ENCODE peak calls at places on chromosomes 7 and 10, in seven cellular contexts. W is activated CD8-positive, alpha-beta memory T cell treated with anti-CD3 and anti-CD28 coated beads, Interleukin-2, amount 50 U/mL, for 4 hours; O is SK-N-MC; G is cardiac septum; Q is activated naive CD4-positive, alpha-beta T cell treated with Interleukin-2 at 50 U/mL for 16 hours; B is T follicular helper cell; S is GM23248. Y is an unnamed sample.

GRCh38 chr7:156487811-156488523 is 152.6 kb upstream of the RNF32 start:
- DNase-seq in W (no peak), O (no peak), G (no peak), Q (no peak), B (no peak), S (no peak), Y (no peak)

GRCh38 chr10:84241185-84241790 is at the start of gene LRIT1:
- DNase-seq in W (no peak), O (no peak), G (no peak), Q (no peak), B (no peak), S (no peak), Y (no peak)

GRCh38 chr10:59536151-59536550 is 173.5 kb downstream of the SLC16A9 start:
- DNase-seq in W (no peak), O (no peak), G (no peak), Q (no peak), B (no peak), S (peak; percentile 89), Y (no peak)

GRCh38 chr7:123633553-123633952 is 22.1 kb upstream of the LMOD2 start:
- DNase-seq in W (no peak), O (no peak), G (no peak), Q (no peak), B (no peak), S (peak; percentile 77), Y (no peak)

GRCh38 chr7:101374990-101375389 is 12.3 kb downstream of the COL26A1 start:
- DNase-seq in W (no peak), O (no peak), G (no peak), Q (no peak), B (no peak), S (no peak), Y (no peak)

GRCh38 chr10:21496285-21497176 is 29.0 kb downstream of the SKIDA1 start:
- DNase-seq in W (peak; percentile 57), O (no peak), G (no peak), Q (peak; percentile 58), B (no peak), S (peak; percentile 72), Y (peak; percentile 68)

GRCh38 chr10:86153751-86154150 is 212.8 kb downstream of the GRID1 start:
- DNase-seq in W (no peak), O (no peak), G (no peak), Q (no peak), B (no peak), S (no peak), Y (no peak)

GRCh38 chr7:81284576-81284975 is 365.7 kb upstream of the SEMA3C start:
- DNase-seq in W (no peak), O (no peak), G (no peak), Q (no peak), B (no peak), S (peak; percentile 82), Y (no peak)

GRCh38 chr10:51079331-51079730 is 5.0 kb downstream of the PRKG1 start:
- DNase-seq in W (no peak), O (no peak), G (no peak), Q (no peak), B (no peak), S (no peak), Y (no peak)

Y was measured in dorsolateral prefrontal cortex.